ENCODE peak calls at places on chromosomes 2 and 18, in nine cellular contexts. Y, N, Z, G, B, M, K, C and L are unnamed samples.

GRCh38 chr18:8623549-8624106 is 14.4 kb downstream of the RAB12 start:
- DNase-seq in M (no peak), B (no peak), Z (no peak), N (no peak), Y (no peak), G (no peak), C (no peak), K (no peak), L (no peak)

GRCh38 chr2:64019083-64019974 is at the start of gene VPS54:
- DNase-seq in N (peak), M (peak), K (no peak), Z (peak), Y (no peak), G (peak), B (peak), C (peak), L (no peak)

GRCh38 chr2:182447843-182448242 is 21.0 kb upstream of the PDE1A start:
- DNase-seq in B (no peak), Y (no peak), Z (peak), M (peak), G (peak), N (no peak), C (no peak), K (no peak), L (no peak)

GRCh38 chr2:24147364-24147763 is 24.1 kb downstream of the FAM228B start:
- DNase-seq in C (no peak), N (no peak), G (no peak), M (peak), Y (no peak), B (no peak), Z (peak), K (no peak), L (no peak)

GRCh38 chr2:117853316-117853715 is 38.8 kb downstream of the DDX18 start:
- DNase-seq in Z (no peak), Y (no peak), G (no peak), B (peak), C (no peak), N (no peak), K (no peak), M (no peak), L (no peak)

GRCh38 chr2:104855174-104856085 is 1.5 kb downstream of the POU3F3 start:
- DNase-seq in M (no peak), C (no peak), B (peak), N (no peak), Y (no peak), G (no peak), Z (no peak), K (no peak), L (no peak)

GRCh38 chr18:42559292-42559691 is 556.2 kb downstream of the RIT2 start:
- DNase-seq in N (no peak), M (peak), K (no peak), B (peak), Z (no peak), Y (no peak), C (no peak), G (peak), L (no peak)

GRCh38 chr2:108974674-108975073 is 14.3 kb downstream of the EDAR start:
- DNase-seq in B (no peak), K (no peak), C (no peak), Z (no peak), Y (no peak), N (no peak), M (no peak), G (no peak), L (no peak)

GRCh38 chr2:96554293-96555145 is 18.0 kb downstream of the ARID5A start:
- DNase-seq in N (peak), B (peak), C (peak), Y (no peak), M (peak), Z (peak), G (peak), K (peak), L (no peak)

GRCh38 chr2:45607701-45608100 is 3.4 kb downstream of the SRBD1 start:
- DNase-seq in G (peak), C (no peak), K (peak), Z (peak), M (peak), Y (no peak), N (no peak), B (no peak), L (no peak)

GRCh38 chr18:11987527-11987926 is 6.2 kb downstream of the IMPA2 start:
- DNase-seq in C (no peak), M (peak), G (peak), Z (peak), Y (no peak), K (no peak), B (no peak), N (no peak), L (no peak)

GRCh38 chr2:30664761-30665358 is 142.4 kb downstream of the CAPN13 start:
- DNase-seq in Z (peak), M (peak), Y (peak), K (peak), B (peak), G (peak), N (no peak), C (no peak), L (peak)

GRCh38 chr2:29130295-29130694 is 15.1 kb downstream of the CLIP4 start:
- DNase-seq in K (peak), G (peak), C (no peak), B (peak), M (peak), Y (peak), Z (peak), N (no peak), L (peak)

DNA sequence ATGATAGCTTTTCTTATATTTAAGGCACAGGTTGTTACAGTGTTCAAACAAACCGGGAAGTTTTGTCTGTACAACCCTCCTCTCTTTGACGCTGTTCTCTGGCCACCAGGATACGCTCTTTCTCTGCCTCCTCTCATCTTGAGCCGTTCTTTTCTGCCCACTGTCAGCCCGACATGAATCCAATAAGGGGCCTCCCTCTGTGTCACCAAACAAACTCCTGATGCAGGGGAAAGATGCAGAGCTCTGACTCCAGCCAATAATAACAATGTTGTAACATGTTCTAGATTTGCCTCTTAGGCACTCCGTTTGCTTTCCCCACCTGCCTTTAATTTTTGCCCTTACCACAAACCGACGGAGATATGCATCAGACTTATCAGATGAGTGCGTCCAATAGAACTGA is 449.3 kb downstream of the SLC4A3 start:
- DNase-seq in Y (peak), K (no peak), B (peak), M (peak), G (peak), C (no peak), N (no peak), Z (peak), L (peak)
- TF ChIP-seq CTCF in Y (peak), K (no peak), B (peak), M (peak), G (peak), C (no peak), N (no peak), Z (peak), L (peak)

DNA sequence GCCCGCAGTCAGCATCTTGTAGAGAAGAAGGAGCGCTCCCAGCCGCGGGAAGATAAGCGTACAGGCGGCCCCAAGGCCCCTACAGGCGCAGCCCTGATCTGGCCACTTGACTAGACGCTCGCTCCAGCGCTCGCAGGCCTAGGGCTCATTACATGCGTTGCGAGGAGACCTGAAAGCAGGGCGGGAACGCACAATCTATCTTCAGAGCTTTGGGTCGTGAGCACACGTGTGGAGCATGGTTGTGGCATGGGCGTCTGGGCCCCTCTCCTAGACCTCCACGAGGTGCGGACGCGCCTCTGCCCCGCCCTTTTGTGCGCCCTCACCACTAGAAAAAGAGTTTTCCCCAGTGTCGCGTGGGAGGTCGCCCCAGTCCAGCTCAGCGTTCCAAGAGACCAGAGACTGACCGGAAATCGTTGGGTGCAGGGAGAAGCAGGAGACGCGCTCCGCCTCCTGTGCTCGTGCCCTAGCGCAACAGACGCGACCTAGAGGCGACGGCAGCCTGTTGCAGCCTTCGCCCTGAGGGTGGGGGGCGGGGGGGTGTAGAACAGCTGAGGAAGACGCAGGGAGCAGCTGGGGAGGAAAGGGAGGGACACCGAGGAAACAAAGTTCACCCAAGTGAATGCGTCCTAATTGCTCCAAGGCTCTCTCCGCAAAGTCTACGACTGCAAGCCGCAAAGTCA is 12.6 kb downstream of the NR4A2 start:
- DNase-seq in K (no peak), M (peak), Y (no peak), C (peak), N (peak), G (no peak), Z (peak), B (peak), L (no peak)
- TF ChIP-seq CTCF in K (no peak), M (peak), Y (no peak), C (peak), N (no peak), G (no peak), Z (peak), B (peak), L (peak)

GRCh38 chr2:179340678-179341077 is 76.0 kb upstream of the SESTD1 start:
- DNase-seq in C (no peak), N (no peak), Z (peak), M (peak), B (no peak), K (no peak), Y (peak), G (peak), L (no peak)
- TF ChIP-seq CTCF in C (peak), N (no peak), Z (peak), M (peak), B (peak), K (peak), Y (no peak), G (peak), L (peak)

DNA sequence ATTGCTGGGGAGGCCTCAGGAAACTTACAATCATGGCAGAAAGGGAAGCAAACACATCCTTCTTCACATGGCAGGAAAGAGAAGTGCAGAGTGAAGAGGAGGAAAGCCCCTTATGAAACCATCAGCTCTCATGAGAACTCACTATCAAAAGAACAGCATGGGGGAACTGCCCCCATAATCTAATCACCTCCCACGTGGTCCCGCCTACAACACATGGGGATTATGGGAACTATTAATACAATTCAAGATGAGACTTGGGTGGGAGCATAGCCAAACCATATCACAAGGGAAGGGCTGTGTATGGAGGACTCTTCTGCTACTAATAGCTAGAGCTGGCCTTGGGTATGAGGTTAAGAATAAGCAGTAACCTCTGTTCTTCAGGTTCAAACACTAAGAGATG is 8.8 kb upstream of the SETBP1 start:
- DNase-seq in N (no peak), G (no peak), Y (no peak), M (no peak), K (no peak), Z (no peak), C (no peak), B (no peak), L (no peak)
- TF ChIP-seq CTCF in N (no peak), G (no peak), Y (no peak), M (no peak), K (no peak), Z (no peak), C (no peak), B (no peak), L (no peak)

DNA sequence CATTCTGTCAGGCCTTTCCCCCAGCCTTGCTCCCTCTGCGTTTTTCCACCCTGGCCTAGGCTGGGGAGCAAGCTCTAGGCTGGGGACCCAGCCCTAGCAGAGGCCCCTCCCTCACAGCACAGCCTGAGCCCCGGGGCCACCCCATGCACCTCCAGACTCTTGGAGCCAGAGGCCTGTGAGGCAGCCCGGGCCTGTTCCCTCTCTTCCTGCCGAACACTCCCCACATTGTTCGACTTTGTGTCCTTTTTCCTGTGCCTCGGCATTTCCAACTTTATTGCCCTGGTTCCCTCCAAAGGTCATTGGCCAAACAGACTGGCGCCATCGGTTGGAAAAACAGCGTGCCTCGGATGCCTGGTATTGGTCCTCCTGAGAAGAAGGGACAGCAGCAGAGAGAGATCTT is 79.7 kb downstream of the HS1BP3 start:
- DNase-seq in M (no peak), B (no peak), Y (no peak), C (no peak), K (no peak), Z (no peak), G (no peak), N (no peak), L (no peak)
- TF ChIP-seq CTCF in M (no peak), B (no peak), Y (no peak), C (no peak), K (no peak), Z (no peak), G (no peak), N (no peak), L (no peak)

GRCh38 chr2:209938906-209939305 is 63.5 kb upstream of the RPE start:
- DNase-seq in C (no peak), Y (no peak), N (no peak), Z (no peak), K (no peak), G (no peak), B (no peak), M (no peak), L (no peak)

GRCh38 chr2:209933499-209934458 is 68.7 kb upstream of the RPE start:
- DNase-seq in G (peak), C (no peak), Y (peak), B (no peak), M (peak), Z (peak), K (no peak), N (no peak), L (peak)

GRCh38 chr2:209937893-209938292 is 64.5 kb upstream of the RPE start:
- DNase-seq in G (no peak), N (no peak), C (no peak), B (no peak), Y (no peak), M (no peak), Z (no peak), K (no peak), L (no peak)

GRCh38 chr2:209940923-209941322 is 61.5 kb upstream of the RPE start:
- DNase-seq in B (no peak), M (no peak), Y (no peak), Z (no peak), N (no peak), K (no peak), G (no peak), C (no peak), L (no peak)

DNA sequence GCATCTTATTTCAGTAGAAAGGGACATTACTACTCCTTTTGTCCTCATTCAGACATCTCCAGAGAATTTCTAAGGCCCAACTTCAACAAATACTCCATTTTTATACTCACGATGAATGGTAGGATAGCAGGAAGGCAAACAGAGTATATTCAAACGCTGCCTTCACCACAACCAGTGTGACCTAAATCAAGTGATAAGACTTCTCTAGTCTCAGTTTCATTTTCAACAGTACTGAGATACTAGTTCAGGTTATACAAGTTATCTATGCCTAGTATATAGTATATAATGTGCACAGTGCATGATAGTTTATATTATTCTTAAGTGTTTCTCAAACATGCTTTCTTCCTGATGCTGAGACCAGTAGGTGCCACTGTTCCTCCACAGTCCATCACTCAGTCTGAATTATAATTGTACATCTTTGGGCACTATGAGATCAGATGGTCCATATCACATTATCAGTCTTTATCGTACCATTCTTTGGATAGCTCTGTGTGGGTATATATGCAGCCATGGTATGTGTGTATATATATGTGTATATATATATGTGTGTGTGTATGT is 66.3 kb upstream of the RPE start:
- DNase-seq in Y (no peak), M (peak), N (no peak), B (no peak), K (no peak), G (no peak), C (no peak), Z (no peak), L (no peak)
- TF ChIP-seq CTCF in Y (no peak), M (no peak), N (no peak), B (peak), K (no peak), G (no peak), C (no peak), Z (peak), L (no peak)

GRCh38 chr2:74020717-74021406 is 36.2 kb downstream of the TET3 start:
- DNase-seq in G (no peak), Z (no peak), K (no peak), M (no peak), C (no peak), N (no peak), Y (no peak), B (no peak), L (no peak)

GRCh38 chr2:74017181-74017580 is 32.5 kb downstream of the TET3 start:
- DNase-seq in N (no peak), G (no peak), K (no peak), M (no peak), Y (no peak), B (no peak), C (no peak), Z (no peak), L (no peak)

GRCh38 chr2:74019516-74019915 is 34.8 kb downstream of the TET3 start:
- DNase-seq in Z (no peak), N (peak), K (no peak), G (no peak), C (no peak), M (no peak), Y (no peak), B (no peak), L (no peak)

GRCh38 chr2:74024216-74024615 is 39.5 kb downstream of the TET3 start:
- DNase-seq in G (no peak), M (no peak), N (no peak), B (peak), Z (no peak), K (no peak), C (no peak), Y (no peak), L (no peak)

DNA sequence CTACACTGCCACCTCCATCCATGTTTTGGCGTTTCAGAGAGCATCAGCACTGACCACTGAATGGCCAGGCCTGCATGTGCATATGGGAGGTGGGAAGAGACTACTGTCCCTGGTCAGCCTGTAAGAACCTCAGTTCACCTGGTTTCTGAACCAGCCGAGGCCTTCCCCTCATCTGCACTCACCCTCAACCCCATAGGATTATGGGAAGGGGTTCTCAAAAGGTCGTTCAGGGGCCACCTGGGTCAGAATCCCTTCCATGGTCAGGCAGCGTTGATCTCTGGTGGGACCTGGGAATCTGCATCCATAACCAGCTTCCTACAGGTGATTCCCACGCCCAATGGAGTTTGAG is 36.7 kb downstream of the TET3 start:
- DNase-seq in C (no peak), K (no peak), B (no peak), N (no peak), M (no peak), Z (no peak), G (no peak), Y (no peak), L (no peak)
- TF ChIP-seq CTCF in C (no peak), K (no peak), B (no peak), N (no peak), M (no peak), Z (no peak), G (no peak), Y (no peak), L (no peak)

DNA sequence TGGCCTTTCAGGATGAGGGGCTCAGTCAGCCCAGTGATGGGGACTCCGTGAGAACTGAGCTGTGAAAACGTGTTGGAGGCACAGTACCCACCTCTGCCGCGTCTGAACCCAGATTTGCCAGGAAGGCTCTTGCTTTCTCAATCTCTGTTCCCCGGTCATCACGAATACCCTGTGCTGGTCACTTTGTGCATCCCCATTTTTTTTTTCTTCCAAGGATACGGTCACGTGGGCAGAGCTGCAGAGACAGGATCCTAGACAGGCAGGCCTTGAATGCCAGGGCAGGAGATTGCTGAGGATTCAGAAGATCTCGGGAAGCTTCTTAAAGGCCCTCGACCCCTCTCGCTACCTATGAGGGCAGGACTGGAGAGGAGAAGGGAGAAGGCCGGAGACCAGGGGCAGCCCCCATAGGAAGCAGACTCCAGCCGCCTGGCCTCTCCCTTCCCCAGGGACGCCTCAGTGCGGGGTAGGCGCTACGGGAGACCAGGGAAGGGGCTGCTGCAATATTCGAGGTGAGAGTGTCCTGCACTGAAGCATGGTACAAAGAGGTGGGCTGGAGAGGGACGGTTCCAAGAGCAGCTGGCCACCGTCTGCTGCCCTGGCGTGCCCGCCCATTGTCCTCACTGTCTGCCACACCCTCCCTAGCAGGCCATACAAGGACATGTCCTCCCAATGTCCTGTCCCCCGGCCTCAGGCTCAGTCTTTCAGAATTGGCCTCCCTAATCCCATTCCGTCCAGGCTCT is 29.0 kb upstream of the TAF1B start:
- DNase-seq in K (no peak), G (no peak), Z (no peak), Y (no peak), C (peak), N (peak), B (peak), M (no peak), L (no peak)
- TF ChIP-seq CTCF in K (peak), G (no peak), Z (no peak), Y (no peak), C (no peak), N (no peak), B (no peak), M (no peak), L (no peak)